ENCODE peak calls at places on chromosomes 11 and 22, in seven cellular contexts. R is A549, F is K562, J is GM12878, P is H1, S is SK-N-SH, E is HepG2. H is an unnamed sample.

GRCh38 chr11:68302256-68303054 is 9.9 kb upstream of the LRP5 start:
- DNase-seq in R (peak), F (peak), J (no peak), P (no peak), S (peak), E (peak), H (peak)

GRCh38 chr11:61141601-61142028 is 19.6 kb downstream of the VPS37C start:
- DNase-seq in R (no peak), F (peak), J (no peak), P (no peak), S (no peak), E (no peak), H (no peak)

GRCh38 chr11:61493832-61494231 is 14.7 kb upstream of the LRRC10B start:
- DNase-seq in R (no peak), F (no peak), J (no peak), P (no peak), S (no peak), E (no peak), H (no peak)

GRCh38 chr11:59756496-59756840 is 1.3 kb downstream of the STX3 start:
- DNase-seq in R (peak), F (no peak), J (no peak), P (no peak), S (no peak), E (no peak), H (no peak)

GRCh38 chr11:74925281-74925680 is 23.6 kb downstream of the XRRA1 start:
- DNase-seq in R (no peak), F (no peak), J (no peak), P (no peak), S (no peak), E (no peak), H (peak)

GRCh38 chr11:2164861-2165555 is 4.0 kb upstream of the INS start:
- DNase-seq in R (no peak), F (no peak), J (no peak), P (no peak), S (no peak), E (no peak), H (no peak)

GRCh38 chr22:46614070-46614931 is 5.9 kb upstream of the GRAMD4 start:
- DNase-seq in R (no peak), F (no peak), J (peak), P (no peak), S (no peak), E (no peak), H (no peak)

GRCh38 chr11:32173435-32173834 is 82.6 kb downstream of the RCN1 start:
- DNase-seq in R (peak), F (no peak), J (no peak), P (peak), S (peak), E (peak), H (peak)

GRCh38 chr11:36131719-36132349 is 157.4 kb downstream of the COMMD9 start:
- DNase-seq in R (peak), F (peak), J (no peak), P (no peak), S (peak), E (peak), H (peak)

GRCh38 chr11:128029219-128029722 is 558.1 kb downstream of the ETS1 start:
- DNase-seq in R (no peak), F (no peak), J (no peak), P (no peak), S (peak), E (no peak), H (no peak)

GRCh38 chr11:126153999-126154398 is 57.5 kb downstream of the RPUSD4 start:
- DNase-seq in R (no peak), F (no peak), J (no peak), P (no peak), S (no peak), E (no peak), H (peak)

GRCh38 chr11:112511271-112511670 is 250.6 kb upstream of the PLET1 start:
- DNase-seq in R (no peak), F (no peak), J (no peak), P (no peak), S (no peak), E (no peak), H (no peak)

GRCh38 chr11:86551286-86551685 is 121.1 kb downstream of the ME3 start:
- DNase-seq in R (peak), F (no peak), J (peak), P (no peak), S (no peak), E (peak), H (peak)

GRCh38 chr22:43275545-43275981 is 67.6 kb downstream of the SCUBE1 start:
- DNase-seq in R (no peak), F (peak), J (no peak), P (no peak), S (no peak), E (peak), H (peak)

GRCh38 chr11:64570341-64570740 is 20.7 kb upstream of the SLC22A12 start:
- DNase-seq in R (no peak), F (no peak), J (no peak), P (no peak), S (no peak), E (no peak), H (no peak)

GRCh38 chr11:93219440-93219839 is 21.6 kb upstream of the SLC36A4 start:
- DNase-seq in R (no peak), F (no peak), J (no peak), P (no peak), S (no peak), E (no peak), H (no peak)

GRCh38 chr11:3102641-3102921 is 45.4 kb upstream of the CARS1 start:
- DNase-seq in R (no peak), F (no peak), J (no peak), P (no peak), S (no peak), E (no peak), H (no peak)

GRCh38 chr22:22595001-22595835 is 36.2 kb upstream of the PRAME start:
- DNase-seq in R (no peak), F (no peak), J (no peak), P (no peak), S (no peak), E (no peak), H (no peak)

GRCh38 chr11:75560644-75561043 is 1.4 kb upstream of the SERPINH1 start:
- DNase-seq in R (no peak), F (no peak), J (no peak), P (no peak), S (no peak), E (no peak), H (peak)

GRCh38 chr11:126438691-126439090 is 83.2 kb downstream of the ST3GAL4 start:
- DNase-seq in R (no peak), F (peak), J (no peak), P (no peak), S (no peak), E (no peak), H (no peak)

GRCh38 chr11:128642571-128642970 is 51.3 kb upstream of the FLI1 start:
- DNase-seq in R (no peak), F (no peak), J (no peak), P (no peak), S (no peak), E (no peak), H (no peak)

GRCh38 chr22:45885171-45885840 is 91.7 kb downstream of the WNT7B start:
- DNase-seq in R (no peak), F (no peak), J (no peak), P (no peak), S (no peak), E (no peak), H (no peak)

GRCh38 chr22:50173221-50173982 is 2.9 kb downstream of the PANX2 start:
- DNase-seq in R (no peak), F (no peak), J (no peak), P (no peak), S (no peak), E (no peak), H (no peak)

GRCh38 chr11:76107946-76108345 is 98.4 kb downstream of the WNT11 start:
- DNase-seq in R (no peak), F (no peak), J (no peak), P (no peak), S (peak), E (no peak), H (no peak)

GRCh38 chr11:117664897-117665296 is 132.1 kb downstream of the DSCAML1 start:
- DNase-seq in R (no peak), F (no peak), J (no peak), P (no peak), S (no peak), E (no peak), H (no peak)

GRCh38 chr11:118896472-118896913 is 12.8 kb downstream of the CXCR5 start:
- DNase-seq in R (no peak), F (no peak), J (no peak), P (no peak), S (no peak), E (no peak), H (no peak)

GRCh38 chr11:10651579-10652361 is 41.8 kb downstream of the IRAG1 start:
- DNase-seq in R (no peak), F (no peak), J (no peak), P (no peak), S (no peak), E (no peak), H (no peak)

GRCh38 chr22:28759861-28760560 is 12.5 kb upstream of the CCDC117 start:
- DNase-seq in R (peak), F (no peak), J (peak), P (peak), S (no peak), E (peak), H (peak)

GRCh38 chr11:11384829-11385228 is 31.8 kb upstream of the CSNK2A3 start:
- DNase-seq in R (no peak), F (no peak), J (no peak), P (no peak), S (no peak), E (no peak), H (no peak)

GRCh38 chr11:19597876-19598275 is 114.8 kb upstream of the NAV2 start:
- DNase-seq in R (no peak), F (no peak), J (no peak), P (no peak), S (peak), E (no peak), H (no peak)

GRCh38 chr11:8108430-8108829 is 27.4 kb downstream of the TUB start:
- DNase-seq in R (no peak), F (no peak), J (no peak), P (no peak), S (no peak), E (no peak), H (no peak)

GRCh38 chr22:47628477-47629272 is 866.2 kb downstream of the TBC1D22A start:
- DNase-seq in R (no peak), F (no peak), J (no peak), P (no peak), S (no peak), E (no peak), H (no peak)

GRCh38 chr11:3747704-3748103 is 49.6 kb downstream of the NUP98 start:
- DNase-seq in R (peak), F (no peak), J (no peak), P (no peak), S (no peak), E (no peak), H (peak)

GRCh38 chr11:70323811-70324210 is 53.3 kb downstream of the PPFIA1 start:
- DNase-seq in R (no peak), F (no peak), J (no peak), P (no peak), S (no peak), E (no peak), H (peak)

GRCh38 chr11:68990995-68991780 is 10.4 kb upstream of the MRGPRD start:
- DNase-seq in R (no peak), F (no peak), J (no peak), P (no peak), S (no peak), E (no peak), H (no peak)

GRCh38 chr11:45250035-45250693 is 36.0 kb downstream of the SYT13 start:
- DNase-seq in R (no peak), F (no peak), J (peak), P (no peak), S (no peak), E (no peak), H (no peak)

DNA sequence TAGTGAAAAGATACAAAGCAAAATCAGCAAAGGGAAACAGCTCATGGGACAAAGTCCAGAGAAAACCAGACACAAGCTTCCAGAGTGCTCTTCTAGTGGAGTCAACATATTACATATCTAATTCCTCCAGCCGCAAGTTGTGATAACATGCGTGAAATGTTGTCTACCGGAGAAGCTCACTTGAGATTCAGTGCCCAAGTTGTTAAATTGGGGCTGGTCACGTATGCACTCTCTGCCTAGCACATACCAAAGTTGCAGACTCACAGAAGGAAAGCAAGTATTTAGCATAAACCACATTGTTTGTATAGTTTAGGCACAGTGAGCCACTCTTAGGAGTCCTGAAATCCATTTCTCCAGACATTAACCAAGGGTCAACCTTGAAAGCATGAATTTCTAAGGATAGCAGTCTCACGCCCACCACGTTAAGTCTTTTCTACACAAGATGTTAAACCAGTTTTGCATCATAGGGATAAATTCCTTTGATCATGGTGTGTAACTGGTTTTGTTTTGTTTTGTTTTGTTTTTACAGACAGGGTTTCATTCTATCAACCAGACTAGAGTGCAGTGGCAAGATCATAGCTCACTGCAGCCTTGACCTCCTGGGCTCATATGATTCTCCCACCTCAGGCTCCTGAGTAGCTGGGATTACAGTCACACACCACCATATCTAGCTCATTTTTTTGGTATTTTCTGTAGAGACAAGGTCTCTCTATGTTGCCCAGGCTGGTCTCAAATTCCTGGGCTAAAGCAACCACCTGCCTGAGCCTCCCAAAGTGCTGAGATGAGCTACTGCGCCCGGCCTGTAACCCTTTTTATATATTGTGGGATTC is 39.5 kb upstream of the EP300 start:
- DNase-seq in R (no peak), F (no peak), J (no peak), P (no peak), S (no peak), E (peak), H (peak)
- TF ChIP-seq RFX5 in R (no peak), F (no peak), J (no peak), P (no peak), S (no peak), E (no peak), H (no peak)

DNA sequence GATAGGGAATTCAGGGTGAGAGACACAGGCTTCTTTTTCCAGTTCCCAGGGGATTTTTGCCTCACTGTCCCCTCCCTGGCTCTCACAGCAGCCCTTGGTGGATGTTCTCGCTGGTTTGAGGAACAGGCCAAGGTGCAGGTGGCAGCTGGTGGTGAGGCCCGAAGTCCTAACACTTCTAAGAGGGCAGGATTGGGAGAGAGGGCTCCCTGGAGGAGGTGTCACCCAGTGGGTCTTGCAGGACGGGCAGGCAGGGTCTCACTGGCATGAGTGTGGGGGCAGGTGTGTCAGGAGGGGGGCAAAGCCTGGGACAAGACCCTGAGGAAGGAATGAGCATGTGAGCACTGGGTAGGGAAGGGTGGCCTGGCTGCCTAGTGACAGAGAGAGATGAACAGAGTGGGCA is 9.2 kb downstream of the ADORA2A start:
- DNase-seq in R (no peak), F (no peak), J (no peak), P (no peak), S (peak), E (no peak), H (no peak)
- TF ChIP-seq RFX5 in R (no peak), F (no peak), J (no peak), P (no peak), S (no peak), E (no peak), H (no peak)

GRCh38 chr22:20965888-20966855 is 883 bp upstream of the AIFM3 start:
- DNase-seq in R (no peak), F (no peak), J (no peak), P (no peak), S (peak), E (no peak), H (no peak)

GRCh38 chr22:20964090-20964798 is 2.8 kb upstream of the AIFM3 start:
- DNase-seq in R (no peak), F (no peak), J (no peak), P (no peak), S (peak), E (no peak), H (no peak)

GRCh38 chr22:20966883-20967696 is at the start of gene AIFM3:
- DNase-seq in R (no peak), F (no peak), J (no peak), P (no peak), S (peak), E (no peak), H (no peak)

GRCh38 chr22:20964799-20965103 is 2.3 kb upstream of the AIFM3 start:
- DNase-seq in R (no peak), F (no peak), J (no peak), P (no peak), S (no peak), E (no peak), H (no peak)

DNA sequence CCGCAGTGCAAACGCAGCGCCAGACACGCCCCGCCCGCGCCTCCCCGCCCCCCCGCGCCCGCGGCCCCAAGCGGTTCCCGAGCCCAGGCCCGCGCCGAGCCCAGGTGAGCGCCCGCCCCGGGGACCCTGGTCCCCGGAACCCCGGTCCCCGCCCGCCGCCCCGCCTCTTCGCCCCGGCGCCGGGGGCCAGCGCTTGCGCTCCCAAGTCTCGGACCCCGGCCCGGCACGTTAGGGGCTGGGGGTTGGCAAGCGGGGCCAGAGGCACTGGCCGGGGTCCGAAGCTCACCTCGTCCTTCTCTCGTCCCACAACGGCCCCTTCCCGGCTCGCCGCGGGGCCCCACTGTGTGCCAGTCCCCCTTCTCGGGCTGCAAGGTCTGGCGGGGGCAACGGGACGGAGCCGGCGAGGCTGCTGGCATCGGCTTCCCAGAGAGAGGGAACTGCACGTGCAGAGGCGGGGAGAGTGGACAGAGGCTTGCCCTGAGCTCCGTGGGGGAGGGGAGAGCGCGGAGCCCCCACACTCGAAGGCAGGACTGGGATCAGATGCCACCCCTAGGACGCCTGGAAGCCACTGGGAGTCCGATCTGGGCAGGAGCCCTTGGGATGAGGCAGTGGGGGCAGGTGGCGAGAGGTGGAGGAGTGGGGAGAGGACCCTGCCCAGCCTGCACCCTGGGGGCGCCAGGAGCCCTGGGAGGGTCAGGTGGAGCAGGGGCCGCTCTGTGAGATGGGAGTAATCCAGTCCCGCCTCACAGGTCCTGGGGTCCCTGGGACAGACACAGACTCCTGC is 1.8 kb upstream of the AIFM3 start:
- DNase-seq in R (no peak), F (peak), J (no peak), P (no peak), S (peak), E (no peak), H (no peak)
- TF ChIP-seq RFX5 in R (no peak), F (no peak), J (no peak), P (no peak), S (no peak), E (no peak), H (no peak)

GRCh38 chr11:119903821-119904220 is 174.8 kb upstream of the NECTIN1 start:
- DNase-seq in R (no peak), F (no peak), J (no peak), P (no peak), S (no peak), E (no peak), H (no peak)

GRCh38 chr11:119906376-119906775 is 177.4 kb upstream of the NECTIN1 start:
- DNase-seq in R (no peak), F (no peak), J (no peak), P (no peak), S (no peak), E (no peak), H (no peak)

GRCh38 chr11:119905162-119905561 is 176.2 kb upstream of the NECTIN1 start:
- DNase-seq in R (no peak), F (no peak), J (no peak), P (no peak), S (no peak), E (no peak), H (no peak)

GRCh38 chr11:119903389-119903788 is 174.4 kb upstream of the NECTIN1 start:
- DNase-seq in R (no peak), F (no peak), J (no peak), P (no peak), S (no peak), E (no peak), H (no peak)

GRCh38 chr11:119904636-119905035 is 175.6 kb upstream of the NECTIN1 start:
- DNase-seq in R (no peak), F (no peak), J (no peak), P (no peak), S (no peak), E (no peak), H (no peak)
- TF ChIP-seq RFX5 in R (no peak), F (no peak), J (no peak), P (no peak), S (no peak), E (no peak), H (no peak)

DNA sequence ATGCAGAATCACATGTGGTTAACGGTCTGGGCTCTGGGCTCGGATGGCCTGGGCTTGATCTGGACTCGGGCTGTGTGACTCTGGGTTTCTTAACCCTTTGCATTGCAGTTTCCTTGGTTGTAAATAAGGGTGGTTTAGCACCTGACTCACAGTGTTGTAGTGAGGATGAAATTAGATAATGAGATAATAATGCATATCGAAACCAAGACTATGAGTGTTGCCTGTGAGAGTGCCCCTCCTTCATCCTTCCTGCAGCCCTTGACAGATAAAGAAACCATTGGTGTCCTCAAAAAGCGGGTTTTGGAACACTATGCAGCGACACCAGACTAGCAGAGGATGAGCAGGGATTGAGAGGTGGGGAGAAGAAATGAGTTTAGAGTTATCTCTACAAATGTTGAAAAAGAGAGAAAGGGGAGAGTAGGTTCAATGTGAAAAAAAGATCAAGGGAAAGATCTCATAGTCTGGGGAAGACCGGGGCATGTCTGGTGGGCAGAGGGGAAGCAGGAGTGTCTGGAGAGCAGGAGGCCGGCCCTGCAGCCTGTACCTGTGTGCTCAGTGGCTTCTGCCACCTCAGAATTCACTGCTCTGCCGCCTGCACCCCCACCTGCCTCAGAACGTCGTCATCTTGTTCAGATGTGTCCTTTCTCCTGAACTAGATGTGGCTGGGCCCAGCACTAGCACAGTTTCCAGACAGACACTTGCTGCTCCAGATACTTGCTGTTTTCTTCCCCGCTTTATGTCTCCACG is 197.9 kb upstream of the SORL1-AS1 start:
- DNase-seq in R (no peak), F (no peak), J (peak), P (no peak), S (no peak), E (no peak), H (no peak)
- TF ChIP-seq RFX5 in R (no peak), F (no peak), J (no peak), P (no peak), S (no peak), E (no peak), H (no peak)